ENCODE peak calls at places on chromosomes 3 and 15, in eight cellular contexts. Z is lung, P is esophagus squamous epithelium, W is left lung, T is HFF-Myc, M is A673, X is GM06990, D is AG09309. S is an unnamed sample.

GRCh38 chr3:129040579-129041300 is 19.8 kb upstream of the GP9 start:
- DNase-seq in Z (no peak), P (no peak), D (no peak), M (no peak), X (no peak), T (no peak), W (no peak), S (no peak)

GRCh38 chr15:69816522-69816921 is 281.2 kb downstream of the TLE3 start:
- DNase-seq in W (no peak), Z (no peak), T (no peak), D (no peak), M (no peak), P (no peak), X (no peak), S (no peak)

GRCh38 chr3:45640724-45641361 is 46.3 kb downstream of the LIMD1 start:
- DNase-seq in D (no peak), P (no peak), M (no peak), Z (no peak), X (no peak), T (no peak), W (no peak), S (no peak)

GRCh38 chr15:89673162-89673506 is 6.0 kb downstream of the PLIN1 start:
- DNase-seq in Z (no peak), T (no peak), M (peak), D (no peak), W (no peak), P (no peak), X (no peak), S (no peak)

GRCh38 chr15:70035719-70036077 is 62.0 kb downstream of the TLE3 start:
- DNase-seq in Z (no peak), P (no peak), W (no peak), M (no peak), T (no peak), D (no peak), X (peak), S (no peak)

GRCh38 chr15:65796610-65797012 is 4.5 kb upstream of the DENND4A start:
- DNase-seq in T (peak), X (no peak), P (no peak), W (no peak), D (peak), Z (no peak), M (peak), S (no peak)

GRCh38 chr3:15271785-15272381 is 60.5 kb downstream of the SH3BP5 start:
- DNase-seq in Z (peak), M (no peak), T (no peak), D (no peak), W (peak), X (peak), P (peak), S (no peak)

GRCh38 chr3:122247087-122247824 is 63.8 kb downstream of the CASR start:
- DNase-seq in M (no peak), P (no peak), W (no peak), X (no peak), D (no peak), Z (no peak), T (no peak), S (no peak)

GRCh38 chr3:163490119-163490518 is 1588.2 kb downstream of the SI start:
- DNase-seq in T (no peak), P (no peak), Z (no peak), W (peak), M (peak), D (no peak), X (no peak), S (no peak)

GRCh38 chr3:75294124-75294523 is 370.0 kb upstream of the FRG2C start:
- DNase-seq in W (peak), X (no peak), Z (peak), M (peak), P (no peak), T (peak), D (no peak), S (no peak)

DNA sequence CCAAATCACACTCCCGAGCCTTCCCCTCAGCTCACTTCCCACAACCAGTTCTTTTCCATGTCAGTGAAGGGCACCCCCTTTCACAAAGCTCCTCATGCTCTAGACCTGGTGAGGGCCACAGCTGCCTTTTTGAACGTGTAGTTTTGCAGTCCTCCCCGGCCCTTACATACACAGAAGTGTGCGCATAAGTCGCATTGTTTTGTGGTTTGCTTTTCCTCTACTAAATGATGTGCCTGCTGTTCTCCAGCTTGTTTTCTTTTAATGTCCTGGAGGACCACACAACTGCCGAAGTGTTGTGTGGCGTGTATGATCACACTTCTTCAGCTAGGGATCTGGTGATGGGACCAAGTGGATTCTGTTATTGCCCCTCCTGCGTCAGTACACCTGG is 7.6 kb downstream of the C15orf39 start:
- DNase-seq in T (no peak), M (no peak), X (no peak), P (no peak), W (no peak), D (no peak), Z (no peak), S (no peak)
- H3K4me3 ChIP-seq in T (no peak), M (no peak), X (no peak), P (no peak), W (no peak), D (no peak), Z (no peak), S (no peak)

GRCh38 chr3:119322021-119322522 is 27.9 kb downstream of the ARHGAP31 start:
- DNase-seq in P (no peak), D (no peak), T (no peak), M (no peak), Z (no peak), X (no peak), W (no peak), S (no peak)
- TF ChIP-seq CTCF in P (no peak), D (no peak), T (no peak), M (no peak), Z (no peak), X (no peak), W (no peak), S (no peak)

GRCh38 chr3:33980252-33980651 is 181.8 kb downstream of the PDCD6IP start:
- DNase-seq in D (peak), W (no peak), M (peak), Z (no peak), P (no peak), X (no peak), T (peak), S (peak)

GRCh38 chr3:33977227-33977626 is 178.8 kb downstream of the PDCD6IP start:
- DNase-seq in Z (no peak), T (no peak), P (no peak), M (no peak), X (no peak), W (no peak), D (no peak), S (no peak)

GRCh38 chr3:33971055-33971454 is 172.6 kb downstream of the PDCD6IP start:
- DNase-seq in W (no peak), Z (no peak), X (no peak), P (no peak), M (no peak), T (no peak), D (no peak), S (no peak)

DNA sequence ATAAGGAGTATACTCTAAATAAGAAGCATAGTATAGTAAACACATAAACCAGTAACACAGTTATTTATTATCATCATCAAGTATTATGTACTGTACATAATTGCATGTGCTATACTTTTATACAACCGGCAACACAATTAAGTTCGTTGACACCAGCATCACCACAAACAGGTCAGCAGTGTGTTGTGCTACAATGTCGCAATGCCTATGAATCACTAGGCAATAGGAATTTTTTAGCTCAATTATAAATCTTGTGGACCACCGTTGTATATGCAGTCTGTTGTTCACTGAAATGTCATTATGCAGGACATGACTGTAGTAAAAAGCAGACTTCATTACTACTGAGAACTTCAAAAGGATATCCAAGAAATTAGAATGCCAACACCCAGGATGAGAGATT is 177.0 kb downstream of the PDCD6IP start:
- DNase-seq in M (no peak), P (no peak), T (no peak), W (no peak), D (no peak), X (no peak), Z (no peak), S (no peak)
- H3K4me3 ChIP-seq in M (no peak), P (no peak), T (no peak), W (no peak), D (no peak), X (no peak), Z (no peak), S (no peak)

DNA sequence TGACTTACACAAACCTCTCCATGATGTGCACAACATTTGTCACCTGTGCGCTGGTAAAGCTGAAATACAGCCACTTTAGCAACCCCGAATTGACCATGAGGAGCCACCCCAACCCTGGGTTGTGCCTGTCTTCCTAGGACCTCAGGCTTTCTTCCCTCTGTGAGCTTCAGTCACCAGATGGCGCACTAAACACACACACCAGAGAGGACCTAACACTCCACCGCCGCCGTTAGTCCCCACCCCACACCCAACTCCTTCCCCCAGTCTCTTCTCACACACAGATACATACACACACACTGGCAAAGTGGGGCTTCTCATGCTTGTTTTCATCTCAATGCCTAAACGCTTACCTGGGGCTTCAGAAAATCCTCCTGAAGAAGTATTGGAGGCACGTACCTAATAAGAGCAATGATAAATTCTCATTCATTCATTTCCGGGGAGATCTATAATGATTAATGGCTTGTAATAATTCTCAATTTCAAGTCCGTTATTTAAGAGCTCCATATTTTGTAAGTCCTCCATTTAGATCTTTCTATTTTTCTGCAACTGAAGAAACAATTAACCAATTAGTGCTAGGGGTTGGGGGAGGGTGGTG is 2.1 kb upstream of the CCDC80 start:
- DNase-seq in P (peak), M (peak), Z (peak), X (peak), W (peak), T (peak), D (peak), S (peak)
- TF ChIP-seq CTCF in P (peak), M (peak), Z (peak), X (peak), W (peak), T (peak), D (peak), S (peak)

GRCh38 chr3:62872318-62872717 is 2.9 kb downstream of the CADPS start:
- DNase-seq in W (no peak), P (no peak), D (no peak), T (no peak), Z (no peak), X (no peak), M (no peak), S (no peak)
- H3K4me3 ChIP-seq in W (no peak), P (no peak), D (no peak), T (no peak), Z (no peak), X (no peak), M (no peak), S (no peak)

GRCh38 chr3:154781595-154781994 is 298.5 kb upstream of the MME start:
- DNase-seq in D (no peak), Z (no peak), X (no peak), W (no peak), M (no peak), T (no peak), P (no peak), S (no peak)
- TF ChIP-seq CTCF in D (no peak), Z (no peak), X (no peak), W (no peak), M (no peak), T (peak), P (no peak), S (no peak)

DNA sequence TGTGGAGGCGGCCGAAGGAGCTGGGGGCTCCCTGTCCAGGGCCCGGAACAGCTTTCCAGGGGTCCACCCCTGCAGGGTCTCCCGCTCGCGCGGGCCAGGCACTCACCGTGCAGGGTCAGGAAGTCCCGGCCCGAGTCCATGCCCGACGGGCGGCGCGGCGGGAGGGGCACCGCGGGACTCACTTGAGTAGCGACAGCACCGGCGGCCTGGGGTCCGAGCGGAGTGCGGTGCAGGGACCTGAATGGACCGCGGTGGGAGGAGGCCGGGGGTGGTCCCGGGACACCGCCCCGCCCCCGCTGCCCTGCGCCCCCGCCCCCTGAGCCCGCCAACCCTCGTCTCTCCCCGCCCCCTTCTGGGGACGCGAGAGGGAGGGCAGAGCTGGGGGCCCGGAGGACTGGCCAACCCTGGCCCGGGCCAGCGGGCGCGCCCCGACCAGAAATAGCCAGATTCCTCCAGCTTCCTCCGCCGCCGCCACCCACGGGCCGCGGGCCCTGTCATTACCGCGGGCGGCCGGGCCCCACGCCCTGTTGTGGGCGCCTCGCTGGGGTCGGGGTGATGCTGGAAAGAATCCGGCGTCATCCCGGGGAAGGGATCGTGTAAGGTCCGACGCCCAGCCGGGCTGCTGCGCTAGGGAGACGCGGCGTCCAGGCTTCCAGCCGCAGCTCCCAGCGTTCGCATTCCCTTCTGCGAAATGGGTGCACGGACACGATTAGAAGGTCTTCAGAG is at the start of gene PLCD1:
- DNase-seq in P (no peak), Z (peak), D (no peak), W (peak), M (no peak), X (no peak), T (no peak), S (no peak)
- H3K4me3 ChIP-seq in P (peak), Z (peak), D (peak), W (peak), M (peak), X (peak), T (peak), S (peak)

DNA sequence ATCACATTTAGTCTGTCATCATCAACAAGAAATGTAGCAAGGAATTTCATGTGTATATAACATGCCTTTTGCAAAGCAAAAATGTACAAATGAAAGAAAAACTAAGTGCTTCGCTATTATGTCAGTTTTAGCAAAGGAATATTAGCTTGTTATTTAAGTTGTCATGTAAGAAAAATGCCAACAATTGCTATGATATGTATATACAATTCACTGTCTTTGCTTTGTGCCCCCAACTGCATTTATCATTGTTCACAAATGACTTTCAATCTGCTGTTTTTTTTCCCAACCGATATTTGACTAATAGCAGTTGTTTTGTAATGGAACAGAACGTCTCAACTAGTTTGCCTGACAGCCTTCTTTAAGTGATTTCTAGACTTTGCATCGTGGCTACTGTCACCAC is 207.1 kb downstream of the ROBO1 start:
- DNase-seq in Z (no peak), M (no peak), T (no peak), P (no peak), D (no peak), X (no peak), W (no peak), S (no peak)
- TF ChIP-seq CTCF in Z (no peak), M (no peak), T (no peak), P (no peak), D (no peak), X (no peak), W (no peak), S (no peak)

S was measured in AG04449.